ENCODE peak calls at places on chromosome 20, in nine cellular contexts. One of them, this sample, is unnamed.

GRCh38 chr20:32516583-32516982 is 68.5 kb downstream of the NOL4L start:
- DNase-seq in astrocyte of the cerebellum: no peak
- DNase-seq in neural progenitor cell: no peak
- DNase-seq in Ammon's horn: no peak
- DNase-seq in GM23248: no peak
- DNase-seq in stimulated activated CD8-positive, alpha-beta memory T cell treated with anti-CD3 and anti-CD28 coated beads, Interleukin-15, amount 100 ng/mL, for 1 hour: no peak
- DNase-seq in GM18507: no peak
- DNase-seq in natural killer cell treated with Interleukin-12 subunit alpha and Interleukin-12 subunit beta and Interleukin-15 and Interleukin-18, amount 100 ng/mL, for 72 hours: peak
- DNase-seq in NCI-H1092 treated with DMSO at 0.1 percent for 48 hours: no peak
- DNase-seq in this sample: no peak

GRCh38 chr20:2217857-2218529 is 77.8 kb upstream of the TGM3 start:
- DNase-seq in astrocyte of the cerebellum: no peak
- DNase-seq in neural progenitor cell: no peak
- DNase-seq in Ammon's horn: peak
- DNase-seq in GM23248: no peak
- DNase-seq in stimulated activated CD8-positive, alpha-beta memory T cell treated with anti-CD3 and anti-CD28 coated beads, Interleukin-15, amount 100 ng/mL, for 1 hour: no peak
- DNase-seq in GM18507: no peak
- DNase-seq in natural killer cell treated with Interleukin-12 subunit alpha and Interleukin-12 subunit beta and Interleukin-15 and Interleukin-18, amount 100 ng/mL, for 72 hours: no peak
- DNase-seq in NCI-H1092 treated with DMSO at 0.1 percent for 48 hours: no peak
- DNase-seq in this sample: no peak

GRCh38 chr20:25025091-25025861 is 32.7 kb downstream of the ACSS1 start:
- DNase-seq in astrocyte of the cerebellum: no peak
- DNase-seq in neural progenitor cell: no peak
- DNase-seq in Ammon's horn: no peak
- DNase-seq in GM23248: no peak
- DNase-seq in stimulated activated CD8-positive, alpha-beta memory T cell treated with anti-CD3 and anti-CD28 coated beads, Interleukin-15, amount 100 ng/mL, for 1 hour: no peak
- DNase-seq in GM18507: no peak
- DNase-seq in natural killer cell treated with Interleukin-12 subunit alpha and Interleukin-12 subunit beta and Interleukin-15 and Interleukin-18, amount 100 ng/mL, for 72 hours: no peak
- DNase-seq in NCI-H1092 treated with DMSO at 0.1 percent for 48 hours: no peak
- DNase-seq in this sample: no peak

GRCh38 chr20:31476648-31477220 is 1.6 kb downstream of the REM1 start:
- DNase-seq in astrocyte of the cerebellum: no peak
- DNase-seq in neural progenitor cell: no peak
- DNase-seq in Ammon's horn: no peak
- DNase-seq in GM23248: no peak
- DNase-seq in stimulated activated CD8-positive, alpha-beta memory T cell treated with anti-CD3 and anti-CD28 coated beads, Interleukin-15, amount 100 ng/mL, for 1 hour: no peak
- DNase-seq in GM18507: no peak
- DNase-seq in natural killer cell treated with Interleukin-12 subunit alpha and Interleukin-12 subunit beta and Interleukin-15 and Interleukin-18, amount 100 ng/mL, for 72 hours: no peak
- DNase-seq in NCI-H1092 treated with DMSO at 0.1 percent for 48 hours: no peak
- DNase-seq in this sample: no peak

GRCh38 chr20:52747736-52748135 is 224.4 kb upstream of the TSHZ2 start:
- DNase-seq in astrocyte of the cerebellum: no peak
- DNase-seq in neural progenitor cell: peak
- DNase-seq in Ammon's horn: peak
- DNase-seq in GM23248: peak
- DNase-seq in stimulated activated CD8-positive, alpha-beta memory T cell treated with anti-CD3 and anti-CD28 coated beads, Interleukin-15, amount 100 ng/mL, for 1 hour: no peak
- DNase-seq in GM18507: no peak
- DNase-seq in natural killer cell treated with Interleukin-12 subunit alpha and Interleukin-12 subunit beta and Interleukin-15 and Interleukin-18, amount 100 ng/mL, for 72 hours: no peak
- DNase-seq in NCI-H1092 treated with DMSO at 0.1 percent for 48 hours: peak
- DNase-seq in this sample: no peak

GRCh38 chr20:22383156-22383555 is 201.2 kb downstream of the FOXA2 start:
- DNase-seq in astrocyte of the cerebellum: peak
- DNase-seq in neural progenitor cell: no peak
- DNase-seq in Ammon's horn: no peak
- DNase-seq in GM23248: peak
- DNase-seq in stimulated activated CD8-positive, alpha-beta memory T cell treated with anti-CD3 and anti-CD28 coated beads, Interleukin-15, amount 100 ng/mL, for 1 hour: no peak
- DNase-seq in GM18507: no peak
- DNase-seq in natural killer cell treated with Interleukin-12 subunit alpha and Interleukin-12 subunit beta and Interleukin-15 and Interleukin-18, amount 100 ng/mL, for 72 hours: no peak
- DNase-seq in NCI-H1092 treated with DMSO at 0.1 percent for 48 hours: no peak
- DNase-seq in this sample: no peak

GRCh38 chr20:52313335-52313963 is 121.9 kb upstream of the ZFP64 start:
- DNase-seq in astrocyte of the cerebellum: no peak
- DNase-seq in neural progenitor cell: peak
- DNase-seq in Ammon's horn: peak
- DNase-seq in GM23248: peak
- DNase-seq in stimulated activated CD8-positive, alpha-beta memory T cell treated with anti-CD3 and anti-CD28 coated beads, Interleukin-15, amount 100 ng/mL, for 1 hour: no peak
- DNase-seq in GM18507: no peak
- DNase-seq in natural killer cell treated with Interleukin-12 subunit alpha and Interleukin-12 subunit beta and Interleukin-15 and Interleukin-18, amount 100 ng/mL, for 72 hours: no peak
- DNase-seq in NCI-H1092 treated with DMSO at 0.1 percent for 48 hours: peak
- DNase-seq in this sample: peak

GRCh38 chr20:50191065-50191565 is 485 bp downstream of the CEBPB start:
- DNase-seq in astrocyte of the cerebellum: no peak
- DNase-seq in neural progenitor cell: no peak
- DNase-seq in Ammon's horn: peak
- DNase-seq in GM23248: peak
- DNase-seq in stimulated activated CD8-positive, alpha-beta memory T cell treated with anti-CD3 and anti-CD28 coated beads, Interleukin-15, amount 100 ng/mL, for 1 hour: peak
- DNase-seq in GM18507: no peak
- DNase-seq in natural killer cell treated with Interleukin-12 subunit alpha and Interleukin-12 subunit beta and Interleukin-15 and Interleukin-18, amount 100 ng/mL, for 72 hours: peak
- DNase-seq in NCI-H1092 treated with DMSO at 0.1 percent for 48 hours: peak
- DNase-seq in this sample: no peak

GRCh38 chr20:5002077-5002413 is 735 bp upstream of the SLC23A2 start:
- DNase-seq in astrocyte of the cerebellum: no peak
- DNase-seq in neural progenitor cell: peak
- DNase-seq in Ammon's horn: no peak
- DNase-seq in GM23248: peak
- DNase-seq in stimulated activated CD8-positive, alpha-beta memory T cell treated with anti-CD3 and anti-CD28 coated beads, Interleukin-15, amount 100 ng/mL, for 1 hour: no peak
- DNase-seq in GM18507: no peak
- DNase-seq in natural killer cell treated with Interleukin-12 subunit alpha and Interleukin-12 subunit beta and Interleukin-15 and Interleukin-18, amount 100 ng/mL, for 72 hours: no peak
- DNase-seq in NCI-H1092 treated with DMSO at 0.1 percent for 48 hours: no peak
- DNase-seq in this sample: no peak

GRCh38 chr20:5067877-5068276 is 51.9 kb downstream of the PCNA start:
- DNase-seq in astrocyte of the cerebellum: no peak
- DNase-seq in neural progenitor cell: no peak
- DNase-seq in Ammon's horn: no peak
- DNase-seq in GM23248: no peak
- DNase-seq in stimulated activated CD8-positive, alpha-beta memory T cell treated with anti-CD3 and anti-CD28 coated beads, Interleukin-15, amount 100 ng/mL, for 1 hour: no peak
- DNase-seq in GM18507: no peak
- DNase-seq in natural killer cell treated with Interleukin-12 subunit alpha and Interleukin-12 subunit beta and Interleukin-15 and Interleukin-18, amount 100 ng/mL, for 72 hours: no peak
- DNase-seq in NCI-H1092 treated with DMSO at 0.1 percent for 48 hours: no peak
- DNase-seq in this sample: no peak

GRCh38 chr20:44696315-44696714 is 18.9 kb upstream of the CCN5 start:
- DNase-seq in astrocyte of the cerebellum: no peak
- DNase-seq in neural progenitor cell: no peak
- DNase-seq in Ammon's horn: no peak
- DNase-seq in GM23248: no peak
- DNase-seq in stimulated activated CD8-positive, alpha-beta memory T cell treated with anti-CD3 and anti-CD28 coated beads, Interleukin-15, amount 100 ng/mL, for 1 hour: no peak
- DNase-seq in GM18507: no peak
- DNase-seq in natural killer cell treated with Interleukin-12 subunit alpha and Interleukin-12 subunit beta and Interleukin-15 and Interleukin-18, amount 100 ng/mL, for 72 hours: no peak
- DNase-seq in NCI-H1092 treated with DMSO at 0.1 percent for 48 hours: no peak
- DNase-seq in this sample: no peak

GRCh38 chr20:57605045-57605444 is 15.2 kb downstream of the ZBP1 start:
- DNase-seq in astrocyte of the cerebellum: no peak
- DNase-seq in neural progenitor cell: no peak
- DNase-seq in Ammon's horn: no peak
- DNase-seq in GM23248: no peak
- DNase-seq in stimulated activated CD8-positive, alpha-beta memory T cell treated with anti-CD3 and anti-CD28 coated beads, Interleukin-15, amount 100 ng/mL, for 1 hour: no peak
- DNase-seq in GM18507: no peak
- DNase-seq in natural killer cell treated with Interleukin-12 subunit alpha and Interleukin-12 subunit beta and Interleukin-15 and Interleukin-18, amount 100 ng/mL, for 72 hours: no peak
- DNase-seq in NCI-H1092 treated with DMSO at 0.1 percent for 48 hours: no peak
- DNase-seq in this sample: no peak

GRCh38 chr20:54140067-54140466 is 33.7 kb downstream of the CYP24A1 start:
- DNase-seq in astrocyte of the cerebellum: no peak
- DNase-seq in neural progenitor cell: no peak
- DNase-seq in Ammon's horn: no peak
- DNase-seq in GM23248: no peak
- DNase-seq in stimulated activated CD8-positive, alpha-beta memory T cell treated with anti-CD3 and anti-CD28 coated beads, Interleukin-15, amount 100 ng/mL, for 1 hour: no peak
- DNase-seq in GM18507: no peak
- DNase-seq in natural killer cell treated with Interleukin-12 subunit alpha and Interleukin-12 subunit beta and Interleukin-15 and Interleukin-18, amount 100 ng/mL, for 72 hours: no peak
- DNase-seq in NCI-H1092 treated with DMSO at 0.1 percent for 48 hours: no peak
- DNase-seq in this sample: no peak

GRCh38 chr20:61684583-61685235 is 381.0 kb downstream of the TAF4 start:
- DNase-seq in astrocyte of the cerebellum: no peak
- DNase-seq in neural progenitor cell: no peak
- DNase-seq in Ammon's horn: no peak
- DNase-seq in GM23248: no peak
- DNase-seq in stimulated activated CD8-positive, alpha-beta memory T cell treated with anti-CD3 and anti-CD28 coated beads, Interleukin-15, amount 100 ng/mL, for 1 hour: no peak
- DNase-seq in GM18507: no peak
- DNase-seq in natural killer cell treated with Interleukin-12 subunit alpha and Interleukin-12 subunit beta and Interleukin-15 and Interleukin-18, amount 100 ng/mL, for 72 hours: no peak
- DNase-seq in NCI-H1092 treated with DMSO at 0.1 percent for 48 hours: no peak
- DNase-seq in this sample: no peak

GRCh38 chr20:49916146-49917002 is 1.0 kb upstream of the SPATA2 start:
- DNase-seq in astrocyte of the cerebellum: no peak
- DNase-seq in neural progenitor cell: no peak
- DNase-seq in Ammon's horn: no peak
- DNase-seq in GM23248: peak
- DNase-seq in stimulated activated CD8-positive, alpha-beta memory T cell treated with anti-CD3 and anti-CD28 coated beads, Interleukin-15, amount 100 ng/mL, for 1 hour: no peak
- DNase-seq in GM18507: no peak
- DNase-seq in natural killer cell treated with Interleukin-12 subunit alpha and Interleukin-12 subunit beta and Interleukin-15 and Interleukin-18, amount 100 ng/mL, for 72 hours: no peak
- DNase-seq in NCI-H1092 treated with DMSO at 0.1 percent for 48 hours: peak
- DNase-seq in this sample: no peak

GRCh38 chr20:59564171-59564570 is 40.2 kb upstream of the PHACTR3 start:
- DNase-seq in astrocyte of the cerebellum: no peak
- DNase-seq in neural progenitor cell: no peak
- DNase-seq in Ammon's horn: no peak
- DNase-seq in GM23248: no peak
- DNase-seq in stimulated activated CD8-positive, alpha-beta memory T cell treated with anti-CD3 and anti-CD28 coated beads, Interleukin-15, amount 100 ng/mL, for 1 hour: no peak
- DNase-seq in GM18507: no peak
- DNase-seq in natural killer cell treated with Interleukin-12 subunit alpha and Interleukin-12 subunit beta and Interleukin-15 and Interleukin-18, amount 100 ng/mL, for 72 hours: no peak
- DNase-seq in NCI-H1092 treated with DMSO at 0.1 percent for 48 hours: no peak
- DNase-seq in this sample: no peak

GRCh38 chr20:33561981-33562601 is 72.2 kb downstream of the CBFA2T2 start:
- DNase-seq in astrocyte of the cerebellum: peak
- DNase-seq in neural progenitor cell: peak
- DNase-seq in Ammon's horn: peak
- DNase-seq in GM23248: peak
- DNase-seq in stimulated activated CD8-positive, alpha-beta memory T cell treated with anti-CD3 and anti-CD28 coated beads, Interleukin-15, amount 100 ng/mL, for 1 hour: no peak
- DNase-seq in GM18507: no peak
- DNase-seq in natural killer cell treated with Interleukin-12 subunit alpha and Interleukin-12 subunit beta and Interleukin-15 and Interleukin-18, amount 100 ng/mL, for 72 hours: no peak
- DNase-seq in NCI-H1092 treated with DMSO at 0.1 percent for 48 hours: peak
- DNase-seq in this sample: peak

GRCh38 chr20:54716169-54716747 is 240.9 kb downstream of the DOK5 start:
- DNase-seq in astrocyte of the cerebellum: no peak
- DNase-seq in neural progenitor cell: no peak
- DNase-seq in Ammon's horn: no peak
- DNase-seq in GM23248: no peak
- DNase-seq in stimulated activated CD8-positive, alpha-beta memory T cell treated with anti-CD3 and anti-CD28 coated beads, Interleukin-15, amount 100 ng/mL, for 1 hour: no peak
- DNase-seq in GM18507: no peak
- DNase-seq in natural killer cell treated with Interleukin-12 subunit alpha and Interleukin-12 subunit beta and Interleukin-15 and Interleukin-18, amount 100 ng/mL, for 72 hours: no peak
- DNase-seq in NCI-H1092 treated with DMSO at 0.1 percent for 48 hours: no peak
- DNase-seq in this sample: no peak

GRCh38 chr20:9353916-9354276 is 160.5 kb upstream of the LAMP5 start:
- DNase-seq in astrocyte of the cerebellum: no peak
- DNase-seq in neural progenitor cell: no peak
- DNase-seq in Ammon's horn: no peak
- DNase-seq in GM23248: peak
- DNase-seq in stimulated activated CD8-positive, alpha-beta memory T cell treated with anti-CD3 and anti-CD28 coated beads, Interleukin-15, amount 100 ng/mL, for 1 hour: no peak
- DNase-seq in GM18507: no peak
- DNase-seq in natural killer cell treated with Interleukin-12 subunit alpha and Interleukin-12 subunit beta and Interleukin-15 and Interleukin-18, amount 100 ng/mL, for 72 hours: no peak
- DNase-seq in NCI-H1092 treated with DMSO at 0.1 percent for 48 hours: no peak
- DNase-seq in this sample: peak

GRCh38 chr20:11301699-11302098 is 616.0 kb upstream of the BTBD3 start:
- DNase-seq in astrocyte of the cerebellum: no peak
- DNase-seq in neural progenitor cell: peak
- DNase-seq in Ammon's horn: no peak
- DNase-seq in GM23248: no peak
- DNase-seq in stimulated activated CD8-positive, alpha-beta memory T cell treated with anti-CD3 and anti-CD28 coated beads, Interleukin-15, amount 100 ng/mL, for 1 hour: no peak
- DNase-seq in GM18507: no peak
- DNase-seq in natural killer cell treated with Interleukin-12 subunit alpha and Interleukin-12 subunit beta and Interleukin-15 and Interleukin-18, amount 100 ng/mL, for 72 hours: no peak
- DNase-seq in NCI-H1092 treated with DMSO at 0.1 percent for 48 hours: no peak
- DNase-seq in this sample: no peak

GRCh38 chr20:36574278-36575065 is 1.1 kb downstream of the TGIF2 start:
- DNase-seq in astrocyte of the cerebellum: no peak
- DNase-seq in neural progenitor cell: peak
- DNase-seq in Ammon's horn: no peak
- DNase-seq in GM23248: peak
- DNase-seq in stimulated activated CD8-positive, alpha-beta memory T cell treated with anti-CD3 and anti-CD28 coated beads, Interleukin-15, amount 100 ng/mL, for 1 hour: no peak
- DNase-seq in GM18507: peak
- DNase-seq in natural killer cell treated with Interleukin-12 subunit alpha and Interleukin-12 subunit beta and Interleukin-15 and Interleukin-18, amount 100 ng/mL, for 72 hours: no peak
- DNase-seq in NCI-H1092 treated with DMSO at 0.1 percent for 48 hours: no peak
- DNase-seq in this sample: peak

GRCh38 chr20:5072756-5073153 is 47.0 kb downstream of the PCNA start:
- DNase-seq in astrocyte of the cerebellum: no peak
- DNase-seq in neural progenitor cell: no peak
- DNase-seq in Ammon's horn: no peak
- DNase-seq in GM23248: peak
- DNase-seq in stimulated activated CD8-positive, alpha-beta memory T cell treated with anti-CD3 and anti-CD28 coated beads, Interleukin-15, amount 100 ng/mL, for 1 hour: no peak
- DNase-seq in GM18507: no peak
- DNase-seq in natural killer cell treated with Interleukin-12 subunit alpha and Interleukin-12 subunit beta and Interleukin-15 and Interleukin-18, amount 100 ng/mL, for 72 hours: no peak
- DNase-seq in NCI-H1092 treated with DMSO at 0.1 percent for 48 hours: no peak
- DNase-seq in this sample: no peak

GRCh38 chr20:13105864-13106457 is 97.2 kb downstream of the SPTLC3 start:
- DNase-seq in astrocyte of the cerebellum: peak
- DNase-seq in neural progenitor cell: peak
- DNase-seq in Ammon's horn: peak
- DNase-seq in GM23248: peak
- DNase-seq in stimulated activated CD8-positive, alpha-beta memory T cell treated with anti-CD3 and anti-CD28 coated beads, Interleukin-15, amount 100 ng/mL, for 1 hour: no peak
- DNase-seq in GM18507: no peak
- DNase-seq in natural killer cell treated with Interleukin-12 subunit alpha and Interleukin-12 subunit beta and Interleukin-15 and Interleukin-18, amount 100 ng/mL, for 72 hours: no peak
- DNase-seq in NCI-H1092 treated with DMSO at 0.1 percent for 48 hours: peak
- DNase-seq in this sample: peak

GRCh38 chr20:14193443-14193842 is 144.0 kb downstream of the FLRT3 start:
- DNase-seq in astrocyte of the cerebellum: no peak
- DNase-seq in neural progenitor cell: peak
- DNase-seq in Ammon's horn: no peak
- DNase-seq in GM23248: no peak
- DNase-seq in stimulated activated CD8-positive, alpha-beta memory T cell treated with anti-CD3 and anti-CD28 coated beads, Interleukin-15, amount 100 ng/mL, for 1 hour: no peak
- DNase-seq in GM18507: no peak
- DNase-seq in natural killer cell treated with Interleukin-12 subunit alpha and Interleukin-12 subunit beta and Interleukin-15 and Interleukin-18, amount 100 ng/mL, for 72 hours: no peak
- DNase-seq in NCI-H1092 treated with DMSO at 0.1 percent for 48 hours: no peak
- DNase-seq in this sample: no peak

GRCh38 chr20:58039569-58040092 is 188.8 kb downstream of the ANKRD60 start:
- DNase-seq in astrocyte of the cerebellum: no peak
- DNase-seq in neural progenitor cell: no peak
- DNase-seq in Ammon's horn: no peak
- DNase-seq in GM23248: no peak
- DNase-seq in stimulated activated CD8-positive, alpha-beta memory T cell treated with anti-CD3 and anti-CD28 coated beads, Interleukin-15, amount 100 ng/mL, for 1 hour: no peak
- DNase-seq in GM18507: no peak
- DNase-seq in natural killer cell treated with Interleukin-12 subunit alpha and Interleukin-12 subunit beta and Interleukin-15 and Interleukin-18, amount 100 ng/mL, for 72 hours: no peak
- DNase-seq in NCI-H1092 treated with DMSO at 0.1 percent for 48 hours: no peak
- DNase-seq in this sample: no peak

GRCh38 chr20:51528263-51529026 is 14.1 kb downstream of the NFATC2 start:
- DNase-seq in astrocyte of the cerebellum: no peak
- DNase-seq in neural progenitor cell: no peak
- DNase-seq in Ammon's horn: no peak
- DNase-seq in GM23248: no peak
- DNase-seq in stimulated activated CD8-positive, alpha-beta memory T cell treated with anti-CD3 and anti-CD28 coated beads, Interleukin-15, amount 100 ng/mL, for 1 hour: no peak
- DNase-seq in GM18507: no peak
- DNase-seq in natural killer cell treated with Interleukin-12 subunit alpha and Interleukin-12 subunit beta and Interleukin-15 and Interleukin-18, amount 100 ng/mL, for 72 hours: peak
- DNase-seq in NCI-H1092 treated with DMSO at 0.1 percent for 48 hours: no peak
- DNase-seq in this sample: no peak

GRCh38 chr20:62523473-62524203 is 47.8 kb upstream of the GATA5 start:
- DNase-seq in astrocyte of the cerebellum: no peak
- DNase-seq in neural progenitor cell: peak
- DNase-seq in Ammon's horn: no peak
- DNase-seq in GM23248: peak
- DNase-seq in stimulated activated CD8-positive, alpha-beta memory T cell treated with anti-CD3 and anti-CD28 coated beads, Interleukin-15, amount 100 ng/mL, for 1 hour: peak
- DNase-seq in GM18507: no peak
- DNase-seq in natural killer cell treated with Interleukin-12 subunit alpha and Interleukin-12 subunit beta and Interleukin-15 and Interleukin-18, amount 100 ng/mL, for 72 hours: no peak
- DNase-seq in NCI-H1092 treated with DMSO at 0.1 percent for 48 hours: no peak
- DNase-seq in this sample: no peak

GRCh38 chr20:16256981-16257380 is 316.3 kb downstream of the KIF16B start:
- DNase-seq in astrocyte of the cerebellum: no peak
- DNase-seq in neural progenitor cell: no peak
- DNase-seq in Ammon's horn: no peak
- DNase-seq in GM23248: no peak
- DNase-seq in stimulated activated CD8-positive, alpha-beta memory T cell treated with anti-CD3 and anti-CD28 coated beads, Interleukin-15, amount 100 ng/mL, for 1 hour: no peak
- DNase-seq in GM18507: no peak
- DNase-seq in natural killer cell treated with Interleukin-12 subunit alpha and Interleukin-12 subunit beta and Interleukin-15 and Interleukin-18, amount 100 ng/mL, for 72 hours: no peak
- DNase-seq in NCI-H1092 treated with DMSO at 0.1 percent for 48 hours: no peak
- DNase-seq in this sample: no peak

GRCh38 chr20:49747707-49748524 is 34.2 kb upstream of the B4GALT5 start:
- DNase-seq in astrocyte of the cerebellum: peak
- DNase-seq in neural progenitor cell: no peak
- DNase-seq in Ammon's horn: peak
- DNase-seq in GM23248: peak
- DNase-seq in stimulated activated CD8-positive, alpha-beta memory T cell treated with anti-CD3 and anti-CD28 coated beads, Interleukin-15, amount 100 ng/mL, for 1 hour: no peak
- DNase-seq in GM18507: no peak
- DNase-seq in natural killer cell treated with Interleukin-12 subunit alpha and Interleukin-12 subunit beta and Interleukin-15 and Interleukin-18, amount 100 ng/mL, for 72 hours: no peak
- DNase-seq in NCI-H1092 treated with DMSO at 0.1 percent for 48 hours: no peak
- DNase-seq in this sample: peak

GRCh38 chr20:49890651-49891361 is 24.5 kb downstream of the SPATA2 start:
- DNase-seq in astrocyte of the cerebellum: no peak
- DNase-seq in neural progenitor cell: peak
- DNase-seq in Ammon's horn: no peak
- DNase-seq in GM23248: no peak
- DNase-seq in stimulated activated CD8-positive, alpha-beta memory T cell treated with anti-CD3 and anti-CD28 coated beads, Interleukin-15, amount 100 ng/mL, for 1 hour: no peak
- DNase-seq in GM18507: no peak
- DNase-seq in natural killer cell treated with Interleukin-12 subunit alpha and Interleukin-12 subunit beta and Interleukin-15 and Interleukin-18, amount 100 ng/mL, for 72 hours: peak
- DNase-seq in NCI-H1092 treated with DMSO at 0.1 percent for 48 hours: no peak
- DNase-seq in this sample: no peak

GRCh38 chr20:14569631-14570030 is 232.2 kb upstream of the FLRT3 start:
- DNase-seq in astrocyte of the cerebellum: peak
- DNase-seq in neural progenitor cell: no peak
- DNase-seq in Ammon's horn: no peak
- DNase-seq in GM23248: no peak
- DNase-seq in stimulated activated CD8-positive, alpha-beta memory T cell treated with anti-CD3 and anti-CD28 coated beads, Interleukin-15, amount 100 ng/mL, for 1 hour: no peak
- DNase-seq in GM18507: no peak
- DNase-seq in natural killer cell treated with Interleukin-12 subunit alpha and Interleukin-12 subunit beta and Interleukin-15 and Interleukin-18, amount 100 ng/mL, for 72 hours: no peak
- DNase-seq in NCI-H1092 treated with DMSO at 0.1 percent for 48 hours: no peak
- DNase-seq in this sample: peak